ENCODE peak calls at places on chromosomes 4 and X, in eight cellular contexts. S is amniotic stem cell; O is endothelial cell; Q is thyroid gland; N is SIG-M5; C is HEK293T; E is stimulated activated CD4-positive, alpha-beta T cell treated with anti-CD3 and anti-CD28 coated beads, TNF-alpha, amount 100 ng/mL, for 4 hours; G is AG10803. F is an unnamed sample.

GRCh38 chr4:98566491-98567008 is 91.9 kb downstream of the TSPAN5 start:
- DNase-seq in S (no peak), O (no peak), Q (no peak), N (no peak), C (no peak), E (no peak), G (peak), F (no peak)

GRCh38 chrX:865422-865821 is 234.8 kb downstream of the SHOX start:
- DNase-seq in S (no peak), O (no peak), Q (no peak), N (no peak), C (no peak), E (no peak), G (no peak), F (no peak)

GRCh38 chrX:13398073-13398823 is 78.4 kb upstream of the ATXN3L start:
- DNase-seq in S (peak), O (no peak), Q (no peak), N (no peak), C (no peak), E (no peak), G (peak), F (peak)

GRCh38 chr4:10625130-10625529 is 59.4 kb downstream of the CLNK start:
- DNase-seq in S (no peak), O (no peak), Q (no peak), N (no peak), C (no peak), E (no peak), G (no peak), F (no peak)

GRCh38 chrX:17497193-17497592 is 122.2 kb downstream of the NHS start:
- DNase-seq in S (no peak), O (no peak), Q (no peak), N (no peak), C (no peak), E (no peak), G (no peak), F (no peak)

GRCh38 chr4:55363618-55364420 is 17.8 kb downstream of the SRD5A3 start:
- DNase-seq in S (no peak), O (no peak), Q (peak), N (no peak), C (no peak), E (no peak), G (no peak), F (no peak)

GRCh38 chr4:7746351-7747061 is 193.2 kb downstream of the AFAP1 start:
- DNase-seq in S (no peak), O (no peak), Q (no peak), N (no peak), C (no peak), E (no peak), G (no peak), F (no peak)

GRCh38 chr4:5708829-5709680 is 696 bp upstream of the EVC2 start:
- DNase-seq in S (no peak), O (peak), Q (no peak), N (no peak), C (no peak), E (no peak), G (peak), F (no peak)

GRCh38 chrX:131783555-131784338 is 239.4 kb upstream of the STK26 start:
- DNase-seq in S (peak), O (no peak), Q (no peak), N (no peak), C (peak), E (no peak), G (no peak), F (peak)

GRCh38 chr4:42710761-42711160 is 53.9 kb upstream of the ATP8A1 start:
- DNase-seq in S (no peak), O (no peak), Q (no peak), N (no peak), C (no peak), E (no peak), G (no peak), F (no peak)

GRCh38 chr4:143184217-143184502 is 557 bp upstream of the USP38 start:
- DNase-seq in S (no peak), O (no peak), Q (no peak), N (no peak), C (no peak), E (no peak), G (no peak), F (no peak)

GRCh38 chr4:7393491-7394183 is 41.1 kb downstream of the PSAPL1 start:
- DNase-seq in S (no peak), O (peak), Q (peak), N (no peak), C (no peak), E (no peak), G (no peak), F (no peak)

GRCh38 chr4:152165851-152166250 is 370.0 kb downstream of the FBXW7 start:
- DNase-seq in S (no peak), O (no peak), Q (no peak), N (no peak), C (no peak), E (no peak), G (no peak), F (no peak)

F was measured in SK-MEL-5.